ENCODE peak calls at places on chromosomes 16 and 17, in four cellular contexts. C is fibroblast of lung; I is CD4-positive, alpha-beta T cell; G is nephron progenitor cell. X is an unnamed sample.
A peak's percentile ranks its signal among the peaks of the same experiment; 100 is the strongest.

GRCh38 chr17:63117431-63117830 is 151.4 kb downstream of the TANC2 start:
- DNase-seq in C (no peak), I (no peak), G (no peak), X (no peak)

GRCh38 chr17:57097832-57098421 is 12.9 kb downstream of the AKAP1 start:
- DNase-seq in C (peak; percentile 75), I (no peak), G (no peak), X (no peak)

GRCh38 chr16:1045363-1046270 is 26.9 kb upstream of the SSTR5 start:
- DNase-seq in I (no peak), C (no peak), G (no peak), X (no peak)

GRCh38 chr17:40564195-40564882 is 933 bp downstream of the CCR7 start:
- DNase-seq in I (no peak), G (no peak), C (no peak), X (no peak)

GRCh38 chr17:79919164-79919585 is 79.9 kb upstream of the CBX4 start:
- DNase-seq in G (no peak), C (peak; percentile 9), I (no peak), X (no peak)

GRCh38 chr16:51556694-51557327 is 405.7 kb upstream of the SALL1 start:
- DNase-seq in G (peak; percentile 51), C (peak; percentile 85), I (no peak), X (no peak)

GRCh38 chr17:16001498-16001897 is 1.9 kb downstream of the TTC19 start:
- DNase-seq in C (no peak), I (no peak), G (no peak), X (no peak)

GRCh38 chr16:49639739-49640388 is 216.0 kb downstream of the ZNF423 start:
- DNase-seq in C (peak; percentile 90), G (peak; percentile 76), I (no peak), X (no peak)

GRCh38 chr17:49447603-49448325 is 33.1 kb upstream of the PHB1 start:
- DNase-seq in I (no peak), G (no peak), C (no peak), X (no peak)

GRCh38 chr17:65433592-65433991 is 127.9 kb downstream of the AXIN2 start:
- DNase-seq in I (no peak), G (no peak), C (peak; percentile 74), X (no peak)

GRCh38 chr17:16521070-16521727 is 29.2 kb upstream of the LRRC75A start:
- DNase-seq in C (peak; percentile 80), I (peak; percentile 46), G (peak; percentile 71), X (peak; percentile 80)

GRCh38 chr17:2695961-2696760 is 15.4 kb downstream of the CLUH start:
- DNase-seq in G (no peak), I (no peak), C (no peak), X (peak; percentile 15)

GRCh38 chr17:38456031-38456815 is 28.0 kb downstream of the ARHGAP23 start:
- DNase-seq in G (no peak), C (no peak), I (no peak), X (peak; percentile 62)

GRCh38 chr17:34581446-34582184 is 2.2 kb downstream of the TMEM132E start:
- DNase-seq in G (peak; percentile 40), I (no peak), C (no peak), X (no peak)

GRCh38 chr17:34586346-34586846 is 7.0 kb downstream of the TMEM132E start:
- DNase-seq in I (no peak), C (no peak), G (no peak), X (no peak)

GRCh38 chr17:34582901-34583245 is 3.5 kb downstream of the TMEM132E start:
- DNase-seq in C (no peak), G (no peak), I (no peak), X (no peak)

GRCh38 chr17:34582185-34582900 is 3.0 kb downstream of the TMEM132E start:
- DNase-seq in G (no peak), I (no peak), C (no peak), X (no peak)

GRCh38 chr17:34584805-34585416 is 5.5 kb downstream of the TMEM132E start:
- DNase-seq in C (peak; percentile 14), I (no peak), G (no peak), X (no peak)
- TF ChIP-seq CTCF in C (no peak), I (no peak), G (no peak), X (peak; percentile 63)

GRCh38 chr17:73126716-73127473 is 34.4 kb upstream of the SLC39A11 start:
- DNase-seq in I (no peak), G (no peak), C (peak; percentile 12), X (no peak)
- TF ChIP-seq CTCF in I (no peak), G (no peak), C (no peak), X (no peak)

GRCh38 chr17:51850206-51850605 is 308.3 kb downstream of the CA10 start:
- DNase-seq in G (no peak), C (no peak), I (no peak), X (no peak)
- TF ChIP-seq CTCF in G (no peak), C (no peak), I (no peak), X (peak; percentile 8)

GRCh38 chr17:21058098-21058893 is 15.5 kb upstream of the USP22 start:
- DNase-seq in G (no peak), I (no peak), C (peak; percentile 61), X (no peak)
- TF ChIP-seq CTCF in G (no peak), I (no peak), C (peak; percentile 9), X (no peak)

X was measured in D721Med.